ENCODE peak calls at places on chromosomes 3 and 15, in seven cellular contexts. H is mesendoderm, U is neuronal stem cell, J is mesenchymal stem cell, X is trophoblast cell, S is IMR-90, Z is H1. L is an unnamed sample. For H3K4me1, the result is how much of the 10 kb centered on the place peaks cover.

GRCh38 chr3:182618981-182619591 is 174.2 kb upstream of the ATP11B start:
- DNase-seq in H (no peak), U (no peak), J (peak), X (peak), S (peak), Z (no peak), L (no peak)

GRCh38 chr3:37862712-37863551 is 1.3 kb downstream of the CTDSPL start:
- DNase-seq in H (peak), U (peak), J (peak), X (no peak), S (peak), Z (no peak), L (peak)

GRCh38 chr3:88595025-88595424 is 445.3 kb downstream of the C3orf38 start:
- DNase-seq in H (no peak), U (no peak), J (no peak), X (no peak), S (no peak), Z (no peak), L (no peak)

GRCh38 chr3:126475411-126476114 is at the start of gene ZXDC:
- DNase-seq in H (peak), U (peak), J (peak), X (peak), S (peak), Z (peak), L (peak)

GRCh38 chr3:151835751-151836550 is 22.0 kb downstream of the AADAC start:
- DNase-seq in H (peak), U (no peak), J (peak), X (no peak), S (peak), Z (no peak), L (no peak)

GRCh38 chr3:123076496-123077418 is 9.9 kb downstream of the PDIA5 start:
- DNase-seq in H (no peak), U (no peak), J (peak), X (no peak), S (no peak), Z (no peak), L (no peak)

GRCh38 chr15:33910741-33911140 is 57.6 kb upstream of the CHRM5 start:
- DNase-seq in H (no peak), U (no peak), J (peak), X (no peak), S (peak), Z (no peak), L (no peak)

GRCh38 chr15:85314653-85315052 is 65.8 kb upstream of the AKAP13 start:
- DNase-seq in H (no peak), U (no peak), J (peak), X (peak), S (peak), Z (no peak), L (no peak)

GRCh38 chr3:23806322-23807160 is 786 bp downstream of the UBE2E1 start:
- DNase-seq in H (no peak), U (peak), J (peak), X (no peak), S (no peak), Z (no peak), L (peak)

GRCh38 chr15:55827204-55827603 is 84.3 kb upstream of the PRTG start:
- DNase-seq in H (peak), U (no peak), J (no peak), X (no peak), S (peak), Z (no peak), L (no peak)

GRCh38 chr3:146953523-146954125 is 348.5 kb upstream of the PLSCR5 start:
- DNase-seq in H (peak), U (peak), J (no peak), X (no peak), S (peak), Z (no peak), L (no peak)

GRCh38 chr15:37053070-37053653 is 47.2 kb downstream of the MEIS2 start:
- DNase-seq in H (no peak), U (no peak), J (no peak), X (no peak), S (peak), Z (no peak), L (no peak)

GRCh38 chr3:46705751-46706572 is 4.8 kb downstream of the TMIE start:
- DNase-seq in H (peak), U (no peak), J (peak), X (peak), S (peak), Z (no peak), L (no peak)

GRCh38 chr3:183764854-183765731 is 60.3 kb downstream of the MAP6D1 start:
- DNase-seq in H (peak), U (no peak), J (peak), X (peak), S (peak), Z (no peak), L (no peak)

GRCh38 chr15:53522878-53523455 is 236.5 kb downstream of the WDR72 start:
- DNase-seq in H (peak), U (no peak), J (no peak), X (no peak), S (no peak), Z (no peak), L (no peak)

GRCh38 chr15:33722005-33722672 is 246.2 kb upstream of the CHRM5 start:
- DNase-seq in H (no peak), U (no peak), J (peak), X (no peak), S (peak), Z (no peak), L (no peak)

GRCh38 chr3:39124876-39125836 is 17.7 kb downstream of the TTC21A start:
- DNase-seq in H (peak), U (no peak), J (peak), X (peak), S (peak), Z (no peak), L (peak)

GRCh38 chr15:31350771-31351170 is 24.1 kb downstream of the KLF13 start:
- DNase-seq in H (no peak), U (no peak), J (no peak), X (no peak), S (no peak), Z (no peak), L (no peak)

GRCh38 chr3:188683032-188683491 is 488.7 kb upstream of the TPRG1 start:
- DNase-seq in H (no peak), U (no peak), J (peak), X (peak), S (peak), Z (no peak), L (no peak)

GRCh38 chr3:168973206-168973605 is 690.3 kb downstream of the MECOM start:
- DNase-seq in H (no peak), U (no peak), J (no peak), X (no peak), S (peak), Z (no peak), L (no peak)

GRCh38 chr3:177300039-177300833 is 103.0 kb upstream of the TBL1XR1 start:
- DNase-seq in H (no peak), U (no peak), J (no peak), X (no peak), S (peak), Z (no peak), L (no peak)

GRCh38 chr3:118077332-118077731 is 957.3 kb downstream of the IGSF11 start:
- DNase-seq in H (no peak), U (no peak), J (no peak), X (no peak), S (no peak), Z (no peak), L (no peak)

GRCh38 chr3:4751057-4752051 is 227.9 kb upstream of the BHLHE40 start:
- DNase-seq in H (peak), U (no peak), J (peak), X (no peak), S (peak), Z (no peak), L (no peak)

GRCh38 chr3:129441215-129441614 is 1.2 kb downstream of the IFT122 start:
- DNase-seq in H (no peak), U (no peak), J (no peak), X (no peak), S (no peak), Z (no peak), L (no peak)

GRCh38 chr3:76138921-76139320 is 353.6 kb upstream of the ZNF717 start:
- DNase-seq in H (no peak), U (no peak), J (no peak), X (no peak), S (peak), Z (no peak), L (no peak)

GRCh38 chr15:45457641-45458539 is 64.7 kb downstream of the SLC30A4 start:
- DNase-seq in H (peak), U (peak), J (peak), X (peak), S (peak), Z (no peak), L (peak)

GRCh38 chr15:39133201-39133600 is 447.7 kb upstream of the THBS1 start:
- DNase-seq in H (no peak), U (no peak), J (peak), X (peak), S (peak), Z (no peak), L (no peak)

GRCh38 chr3:42649006-42649405 is 4.5 kb upstream of the ZBTB47 start:
- DNase-seq in H (no peak), U (no peak), J (no peak), X (no peak), S (no peak), Z (no peak), L (no peak)

DNA sequence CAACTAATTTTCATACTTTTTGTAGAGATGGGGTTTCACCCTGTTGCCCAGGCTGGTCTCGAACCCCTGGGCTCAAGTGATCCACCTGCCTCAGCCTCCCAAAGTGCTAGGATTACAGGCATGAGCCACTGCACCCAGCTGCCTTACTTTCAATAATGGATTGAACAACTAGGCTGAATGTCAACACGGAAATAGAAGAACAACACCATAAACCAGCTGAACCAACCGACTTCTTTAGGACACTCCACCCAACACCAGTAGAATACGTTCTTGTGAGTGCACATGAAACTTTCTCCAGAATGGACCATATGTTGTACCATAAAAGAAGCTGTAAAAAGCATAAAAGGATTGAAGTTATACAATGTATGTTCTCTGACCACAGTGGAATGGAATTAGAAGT is 42.9 kb downstream of the GXYLT2 start:
- DNase-seq in H (no peak), U (no peak), J (no peak), X (no peak), S (no peak), Z (no peak), L (no peak)
- H2BK120ac ChIP-seq in H (no peak), U (no peak), J (no peak), X (no peak), S (no peak), Z (no peak), L (no peak)

DNA sequence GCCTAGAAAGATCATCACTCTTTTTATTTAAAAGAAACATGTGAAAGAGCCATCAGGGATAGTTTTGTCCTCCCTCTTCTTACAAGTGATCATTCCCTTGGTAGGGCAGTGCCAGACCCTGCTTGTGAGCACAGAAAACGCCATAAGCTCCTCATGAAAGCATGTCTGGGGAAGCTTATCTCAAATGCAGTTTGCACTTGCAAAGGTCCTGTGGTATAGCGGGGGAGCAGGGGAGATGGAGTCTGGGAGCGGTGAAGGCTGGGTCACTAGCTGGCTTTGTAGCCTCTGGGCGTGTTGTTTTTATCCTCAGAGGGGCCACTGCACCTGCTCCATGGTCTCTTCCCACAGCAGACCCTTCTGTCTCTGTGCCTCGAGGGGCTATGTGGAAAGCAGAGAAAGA is 141.9 kb downstream of the IGF1R start:
- DNase-seq in H (no peak), U (no peak), J (no peak), X (no peak), S (no peak), Z (no peak), L (no peak)
- H3K4me1 ChIP-seq in H (under half), U (under half), J (under half), X (under half), S (under half), Z (under half), L (under half)

GRCh38 chr3:1375145-1375544 is 282.3 kb downstream of the CNTN6 start:
- DNase-seq in H (no peak), U (no peak), J (no peak), X (no peak), S (no peak), Z (no peak), L (no peak)

GRCh38 chr3:1381647-1382036 is 288.8 kb downstream of the CNTN6 start:
- DNase-seq in H (no peak), U (no peak), J (no peak), X (no peak), S (no peak), Z (no peak), L (no peak)

GRCh38 chr3:1380926-1381646 is 288.3 kb downstream of the CNTN6 start:
- DNase-seq in H (no peak), U (no peak), J (no peak), X (no peak), S (no peak), Z (no peak), L (no peak)
- H2BK120ac ChIP-seq in H (no peak), U (no peak), J (no peak), X (no peak), S (no peak), Z (no peak), L (no peak)

GRCh38 chr3:160373655-160374054 is 25.4 kb downstream of the IFT80 start:
- DNase-seq in H (no peak), U (no peak), J (no peak), X (no peak), S (no peak), Z (no peak), L (no peak)

GRCh38 chr3:160374472-160374871 is 24.6 kb downstream of the IFT80 start:
- DNase-seq in H (no peak), U (no peak), J (no peak), X (no peak), S (no peak), Z (no peak), L (no peak)

GRCh38 chr3:160372780-160373179 is 26.2 kb downstream of the IFT80 start:
- DNase-seq in H (no peak), U (no peak), J (peak), X (no peak), S (peak), Z (no peak), L (no peak)

GRCh38 chr3:160376681-160377080 is 22.3 kb downstream of the IFT80 start:
- DNase-seq in H (no peak), U (no peak), J (no peak), X (no peak), S (peak), Z (no peak), L (no peak)

DNA sequence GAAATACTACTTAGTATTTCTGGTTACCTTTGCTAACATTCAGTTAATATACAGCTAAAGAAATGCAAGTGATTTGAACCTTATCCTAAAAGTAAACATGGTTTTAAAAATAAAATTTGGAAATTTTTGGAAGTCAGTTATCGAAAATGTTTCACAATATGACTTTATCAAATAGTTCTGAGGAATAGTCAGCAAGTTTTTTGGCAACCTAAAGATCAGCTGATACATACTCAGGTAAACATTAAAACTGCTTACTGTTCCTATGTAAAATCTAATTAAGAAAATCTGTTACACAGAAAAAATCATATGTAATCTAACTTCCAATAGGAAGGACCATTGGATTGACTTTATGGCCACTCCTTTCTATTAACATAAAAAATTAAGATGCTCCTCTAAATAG is 24.1 kb downstream of the IFT80 start:
- DNase-seq in H (no peak), U (no peak), J (no peak), X (no peak), S (no peak), Z (no peak), L (no peak)
- H3K4me1 ChIP-seq in H (under half), U (under half), J (under half), X (under half), S (under half), Z (under half), L (under half)

GRCh38 chr15:52289629-52290081 is 5.9 kb downstream of the MYO5C start:
- DNase-seq in H (peak), U (no peak), J (no peak), X (no peak), S (no peak), Z (no peak), L (no peak)
- H2BK120ac ChIP-seq in H (no peak), U (no peak), J (no peak), X (no peak), S (no peak), Z (no peak), L (no peak)

DNA sequence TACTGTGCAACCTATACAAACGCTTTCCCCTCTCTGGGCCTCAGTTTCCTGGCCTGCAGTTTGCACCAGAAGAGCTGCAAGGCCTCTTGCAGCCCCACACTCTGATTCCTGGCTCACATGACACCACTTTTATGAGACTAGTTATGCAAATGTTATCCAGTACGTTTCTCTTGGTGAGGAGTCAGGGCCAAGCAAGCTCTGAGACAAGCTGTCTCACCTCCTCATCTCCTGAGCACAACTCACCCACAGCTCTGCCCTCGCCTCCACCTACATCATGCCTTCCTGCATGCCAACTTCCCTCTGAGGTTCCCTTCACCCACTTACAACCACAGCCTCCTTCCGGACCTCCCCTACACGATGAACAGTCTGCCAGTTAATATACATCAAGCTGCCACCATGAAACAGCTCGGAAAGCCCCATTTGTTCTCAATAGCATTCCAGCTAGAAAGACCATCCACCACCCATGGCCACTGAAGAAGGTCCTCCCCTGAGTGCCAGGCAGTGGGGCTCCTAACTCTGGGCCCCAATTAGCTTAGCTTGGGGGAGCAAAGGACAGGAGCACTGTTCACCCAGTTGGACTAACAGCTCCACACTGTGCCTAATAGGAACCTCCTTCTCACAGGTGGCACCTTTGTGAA is 25.0 kb downstream of the CRYGS start:
- DNase-seq in H (no peak), U (no peak), J (no peak), X (no peak), S (no peak), Z (no peak), L (no peak)
- H3K4me1 ChIP-seq in H (under half), U (under half), J (under half), X (under half), S (under half), Z (under half), L (under half)

DNA sequence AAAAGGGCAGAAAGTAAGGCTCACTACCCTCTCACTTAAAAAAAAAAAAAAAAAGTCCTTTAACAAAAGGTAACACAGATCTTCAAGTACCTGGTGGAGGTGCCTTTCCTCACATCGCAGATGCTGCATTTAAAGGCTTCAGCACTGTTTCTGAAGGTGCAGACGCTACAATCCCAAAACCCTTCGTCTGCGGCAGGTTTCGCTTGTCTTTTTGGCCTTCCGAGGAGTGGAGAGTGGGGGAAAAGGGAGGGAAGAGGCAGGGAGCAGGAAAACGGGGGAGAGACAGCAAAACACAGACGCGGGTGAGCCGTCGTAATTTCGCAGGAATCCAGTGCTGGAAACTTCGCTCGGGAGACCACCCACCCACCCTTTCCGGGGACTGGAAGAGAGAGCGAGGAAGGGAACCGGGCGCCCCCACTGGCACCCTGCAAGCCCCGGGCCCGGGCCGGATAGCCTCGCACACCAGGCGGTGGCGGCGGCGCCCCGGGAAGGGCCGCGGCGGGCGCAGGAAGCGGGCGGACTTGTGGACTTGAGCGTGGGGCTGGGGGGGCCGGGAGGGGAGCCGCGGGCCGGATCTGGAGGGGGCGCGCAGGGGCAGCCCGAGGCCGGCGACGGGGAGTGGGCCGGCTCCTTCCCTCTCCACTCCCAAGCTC is 401.7 kb downstream of the SHQ1 start:
- DNase-seq in H (peak), U (no peak), J (peak), X (peak), S (peak), Z (no peak), L (peak)
- H2BK120ac ChIP-seq in H (peak), U (no peak), J (peak), X (peak), S (peak), Z (no peak), L (no peak)

GRCh38 chr3:50164056-50164455 is 8.9 kb downstream of the SEMA3F start:
- DNase-seq in H (no peak), U (no peak), J (no peak), X (no peak), S (peak), Z (no peak), L (no peak)
- H3K4me1 ChIP-seq in H (under half), U (half or more), J (half or more), X (under half), S (half or more), Z (under half), L (under half)

GRCh38 chr15:101500865-101501551 is 11.5 kb upstream of the PCSK6 start:
- DNase-seq in H (no peak), U (no peak), J (peak), X (no peak), S (no peak), Z (no peak), L (no peak)
- H2BK120ac ChIP-seq in H (no peak), U (no peak), J (no peak), X (peak), S (no peak), Z (no peak), L (no peak)